ENCODE peak calls at places on chromosomes 11 and 22, in eight cellular contexts. One of them, this sample, is unnamed.

GRCh38 chr11:63813563-63814382 is 517 bp downstream of the SPINDOC start:
- DNase-seq in HTR-8/SVneo: peak; percentile 37
- DNase-seq in GM04503: no peak
- DNase-seq in mesenchymal stem cell: peak; percentile 67
- DNase-seq in posterior vena cava: peak; percentile 87
- DNase-seq in mesendoderm: peak; percentile 71
- DNase-seq in prostate gland: peak; percentile 33
- DNase-seq in Caco-2: peak; percentile 50
- DNase-seq in this sample: peak; percentile 65

GRCh38 chr11:126280595-126280994 is 2.3 kb upstream of the TIRAP start:
- DNase-seq in mesendoderm: no peak
- DNase-seq in HTR-8/SVneo: no peak
- DNase-seq in prostate gland: no peak
- DNase-seq in mesenchymal stem cell: no peak
- DNase-seq in GM04503: no peak
- DNase-seq in Caco-2: no peak
- DNase-seq in posterior vena cava: no peak
- DNase-seq in this sample: no peak

GRCh38 chr11:118956847-118957469 is 860 bp downstream of the UPK2 start:
- DNase-seq in posterior vena cava: peak; percentile 64
- DNase-seq in GM04503: no peak
- DNase-seq in HTR-8/SVneo: no peak
- DNase-seq in mesendoderm: no peak
- DNase-seq in mesenchymal stem cell: no peak
- DNase-seq in prostate gland: no peak
- DNase-seq in Caco-2: no peak
- DNase-seq in this sample: no peak

GRCh38 chr11:24386551-24387404 is 110.1 kb upstream of the LUZP2 start:
- DNase-seq in mesendoderm: peak; percentile 82
- DNase-seq in mesenchymal stem cell: peak; percentile 55
- DNase-seq in HTR-8/SVneo: peak; percentile 2
- DNase-seq in posterior vena cava: no peak
- DNase-seq in GM04503: no peak
- DNase-seq in Caco-2: no peak
- DNase-seq in prostate gland: no peak
- DNase-seq in this sample: no peak

GRCh38 chr11:117900144-117900651 is 23.7 kb upstream of the FXYD6 start:
- DNase-seq in GM04503: no peak
- DNase-seq in HTR-8/SVneo: no peak
- DNase-seq in posterior vena cava: peak; percentile 62
- DNase-seq in Caco-2: peak; percentile 13
- DNase-seq in mesenchymal stem cell: no peak
- DNase-seq in mesendoderm: no peak
- DNase-seq in prostate gland: no peak
- DNase-seq in this sample: no peak

GRCh38 chr11:72706579-72706978 is 32.4 kb upstream of the PDE2A start:
- DNase-seq in prostate gland: no peak
- DNase-seq in mesendoderm: no peak
- DNase-seq in mesenchymal stem cell: no peak
- DNase-seq in HTR-8/SVneo: no peak
- DNase-seq in posterior vena cava: no peak
- DNase-seq in GM04503: no peak
- DNase-seq in Caco-2: no peak
- DNase-seq in this sample: no peak

GRCh38 chr22:29144786-29145160 is 60.9 kb upstream of the EMID1 start:
- DNase-seq in mesenchymal stem cell: no peak
- DNase-seq in HTR-8/SVneo: no peak
- DNase-seq in Caco-2: no peak
- DNase-seq in posterior vena cava: no peak
- DNase-seq in mesendoderm: no peak
- DNase-seq in prostate gland: peak; percentile 46
- DNase-seq in GM04503: no peak
- DNase-seq in this sample: no peak

GRCh38 chr11:122931510-122931909 is 49.0 kb downstream of the JHY start:
- DNase-seq in mesendoderm: no peak
- DNase-seq in mesenchymal stem cell: no peak
- DNase-seq in Caco-2: no peak
- DNase-seq in GM04503: no peak
- DNase-seq in prostate gland: no peak
- DNase-seq in HTR-8/SVneo: no peak
- DNase-seq in posterior vena cava: no peak
- DNase-seq in this sample: no peak

GRCh38 chr11:61482513-61482912 is 26.0 kb upstream of the LRRC10B start:
- DNase-seq in GM04503: no peak
- DNase-seq in HTR-8/SVneo: no peak
- DNase-seq in prostate gland: no peak
- DNase-seq in posterior vena cava: no peak
- DNase-seq in mesenchymal stem cell: no peak
- DNase-seq in mesendoderm: peak; percentile 81
- DNase-seq in Caco-2: no peak
- DNase-seq in this sample: no peak

GRCh38 chr11:129223701-129224149 is 31.6 kb upstream of the ARHGAP32 start:
- DNase-seq in Caco-2: no peak
- DNase-seq in HTR-8/SVneo: no peak
- DNase-seq in GM04503: peak; percentile 49
- DNase-seq in mesendoderm: no peak
- DNase-seq in posterior vena cava: no peak
- DNase-seq in mesenchymal stem cell: peak; percentile 70
- DNase-seq in prostate gland: no peak
- DNase-seq in this sample: no peak

GRCh38 chr22:40240671-40241070 is 62.9 kb downstream of the TNRC6B start:
- DNase-seq in posterior vena cava: no peak
- DNase-seq in Caco-2: no peak
- DNase-seq in GM04503: no peak
- DNase-seq in prostate gland: no peak
- DNase-seq in mesenchymal stem cell: no peak
- DNase-seq in mesendoderm: no peak
- DNase-seq in HTR-8/SVneo: no peak
- DNase-seq in this sample: no peak

GRCh38 chr11:118870396-118871343 is 13.0 kb upstream of the CXCR5 start:
- DNase-seq in prostate gland: peak; percentile 41
- DNase-seq in Caco-2: no peak
- DNase-seq in mesenchymal stem cell: no peak
- DNase-seq in HTR-8/SVneo: no peak
- DNase-seq in GM04503: no peak
- DNase-seq in mesendoderm: peak; percentile 35
- DNase-seq in posterior vena cava: peak; percentile 90
- DNase-seq in this sample: peak; percentile 60

GRCh38 chr22:44139773-44140172 is 41.0 kb upstream of the PARVG start:
- DNase-seq in mesendoderm: no peak
- DNase-seq in mesenchymal stem cell: no peak
- DNase-seq in posterior vena cava: no peak
- DNase-seq in prostate gland: no peak
- DNase-seq in GM04503: no peak
- DNase-seq in HTR-8/SVneo: no peak
- DNase-seq in Caco-2: no peak
- DNase-seq in this sample: no peak

GRCh38 chr11:67022961-67023956 is at the start of gene SYT12:
- DNase-seq in mesenchymal stem cell: no peak
- DNase-seq in HTR-8/SVneo: peak; percentile 45
- DNase-seq in posterior vena cava: no peak
- DNase-seq in Caco-2: no peak
- DNase-seq in GM04503: no peak
- DNase-seq in mesendoderm: no peak
- DNase-seq in prostate gland: no peak
- DNase-seq in this sample: no peak

GRCh38 chr11:69040051-69040450 is 8.7 kb upstream of the TPCN2 start:
- DNase-seq in mesenchymal stem cell: no peak
- DNase-seq in GM04503: no peak
- DNase-seq in mesendoderm: no peak
- DNase-seq in Caco-2: no peak
- DNase-seq in HTR-8/SVneo: no peak
- DNase-seq in posterior vena cava: no peak
- DNase-seq in prostate gland: no peak
- DNase-seq in this sample: no peak

GRCh38 chr11:115153135-115153534 is 351.1 kb downstream of the CADM1 start:
- DNase-seq in prostate gland: no peak
- DNase-seq in HTR-8/SVneo: no peak
- DNase-seq in mesendoderm: peak; percentile 37
- DNase-seq in GM04503: no peak
- DNase-seq in Caco-2: no peak
- DNase-seq in posterior vena cava: no peak
- DNase-seq in mesenchymal stem cell: no peak
- DNase-seq in this sample: no peak

GRCh38 chr22:17832665-17833064 is 58.4 kb upstream of the BID start:
- DNase-seq in prostate gland: no peak
- DNase-seq in posterior vena cava: no peak
- DNase-seq in GM04503: no peak
- DNase-seq in mesendoderm: no peak
- DNase-seq in HTR-8/SVneo: no peak
- DNase-seq in Caco-2: no peak
- DNase-seq in mesenchymal stem cell: no peak
- DNase-seq in this sample: no peak

GRCh38 chr11:33262016-33262638 is 4.9 kb downstream of the HIPK3 start:
- DNase-seq in mesenchymal stem cell: peak; percentile 60
- DNase-seq in Caco-2: no peak
- DNase-seq in mesendoderm: no peak
- DNase-seq in GM04503: no peak
- DNase-seq in HTR-8/SVneo: no peak
- DNase-seq in posterior vena cava: no peak
- DNase-seq in prostate gland: no peak
- DNase-seq in this sample: no peak

GRCh38 chr22:38452373-38453064 is 2.5 kb downstream of the KCNJ4 start:
- DNase-seq in Caco-2: no peak
- DNase-seq in mesendoderm: no peak
- DNase-seq in mesenchymal stem cell: no peak
- DNase-seq in posterior vena cava: no peak
- DNase-seq in HTR-8/SVneo: no peak
- DNase-seq in prostate gland: no peak
- DNase-seq in GM04503: no peak
- DNase-seq in this sample: no peak

GRCh38 chr11:93741882-93742226 is 382 bp downstream of the C11orf54 start:
- DNase-seq in posterior vena cava: no peak
- DNase-seq in HTR-8/SVneo: peak; percentile 54
- DNase-seq in GM04503: peak; percentile 40
- DNase-seq in mesendoderm: peak; percentile 66
- DNase-seq in Caco-2: peak; percentile 88
- DNase-seq in mesenchymal stem cell: peak; percentile 82
- DNase-seq in prostate gland: peak; percentile 47
- DNase-seq in this sample: peak; percentile 67

GRCh38 chr22:49566141-49566541 is 261.5 kb downstream of the BRD1 start:
- DNase-seq in posterior vena cava: peak; percentile 69
- DNase-seq in Caco-2: peak; percentile 3
- DNase-seq in prostate gland: no peak
- DNase-seq in HTR-8/SVneo: no peak
- DNase-seq in mesenchymal stem cell: no peak
- DNase-seq in mesendoderm: no peak
- DNase-seq in GM04503: no peak
- DNase-seq in this sample: peak; percentile 20

GRCh38 chr11:118998822-118999221 is 884 bp downstream of the CENATAC start:
- DNase-seq in GM04503: no peak
- DNase-seq in prostate gland: no peak
- DNase-seq in mesendoderm: peak; percentile 93
- DNase-seq in Caco-2: peak; percentile 87
- DNase-seq in HTR-8/SVneo: peak; percentile 73
- DNase-seq in mesenchymal stem cell: peak; percentile 68
- DNase-seq in posterior vena cava: no peak
- DNase-seq in this sample: no peak